ENCODE peak calls at places on chromosomes 5 and 9, in ten cellular contexts. Q is endothelial cell of umbilical vein, F is SJCRH30, T is substantia nigra, Z is astrocyte, M is heart right ventricle, P is mesendoderm, I is brain microvascular endothelial cell, S is left ventricle myocardium inferior, G is dorsolateral prefrontal cortex. N is an unnamed sample.

GRCh38 chr9:89635007-89635742 is 30.4 kb downstream of the GADD45G start:
- DNase-seq in S (no peak), T (no peak), P (no peak), M (no peak), Q (no peak), I (peak; percentile 11), G (no peak), Z (peak; percentile 88), F (no peak), N (no peak)

GRCh38 chr9:82726404-82727276 is 336.3 kb downstream of the RASEF start:
- DNase-seq in G (no peak), I (no peak), Z (no peak), F (no peak), Q (no peak), S (no peak), T (no peak), P (no peak), M (no peak), N (no peak)

GRCh38 chr5:142671801-142672200 is 14.1 kb downstream of the FGF1 start:
- DNase-seq in Q (no peak), F (no peak), I (peak; percentile 61), P (no peak), S (no peak), T (no peak), Z (peak; percentile 88), M (no peak), G (no peak), N (no peak)

GRCh38 chr5:52778784-52779183 is 8.9 kb upstream of the ITGA1 start:
- DNase-seq in S (no peak), T (no peak), G (no peak), Q (no peak), M (no peak), I (no peak), F (no peak), Z (no peak), P (no peak), N (no peak)

GRCh38 chr5:63563008-63563917 is 399.0 kb downstream of the HTR1A start:
- DNase-seq in Q (no peak), P (no peak), S (no peak), M (no peak), Z (no peak), F (no peak), G (no peak), T (no peak), I (no peak), N (no peak)

GRCh38 chr5:126852104-126852531 is 75.2 kb downstream of the LMNB1 start:
- DNase-seq in M (no peak), G (no peak), S (no peak), Q (peak; percentile 62), I (no peak), P (no peak), F (no peak), Z (no peak), T (no peak), N (no peak)

GRCh38 chr9:127424669-127424986 is 446 bp downstream of the ZNF79 start:
- DNase-seq in S (no peak), G (peak; percentile 30), F (no peak), Q (no peak), I (no peak), P (no peak), T (no peak), M (no peak), Z (no peak), N (no peak)

GRCh38 chr5:59596586-59597348 is 296.8 kb downstream of the PDE4D start:
- DNase-seq in M (no peak), I (no peak), F (no peak), S (no peak), Q (peak; percentile 57), G (no peak), T (no peak), Z (peak; percentile 51), P (no peak), N (no peak)

GRCh38 chr9:135827301-135827700 is 80.0 kb downstream of the CAMSAP1 start:
- DNase-seq in Z (no peak), S (no peak), P (no peak), G (no peak), M (no peak), Q (no peak), I (no peak), F (no peak), T (no peak), N (no peak)

GRCh38 chr9:135826188-135826545 is 81.2 kb downstream of the CAMSAP1 start:
- DNase-seq in P (no peak), Z (no peak), I (no peak), M (no peak), S (no peak), Q (no peak), F (no peak), G (no peak), T (no peak), N (no peak)

GRCh38 chr9:135828656-135829055 is 78.7 kb downstream of the CAMSAP1 start:
- DNase-seq in S (no peak), I (no peak), G (no peak), Q (no peak), F (no peak), Z (no peak), T (no peak), M (no peak), P (no peak), N (no peak)

GRCh38 chr9:135825435-135826187 is 81.7 kb downstream of the CAMSAP1 start:
- DNase-seq in Q (no peak), Z (no peak), M (no peak), T (no peak), I (no peak), P (no peak), G (no peak), F (no peak), S (no peak), N (no peak)

GRCh38 chr9:135827866-135828580 is 79.3 kb downstream of the CAMSAP1 start:
- DNase-seq in Q (no peak), T (no peak), M (no peak), P (no peak), I (no peak), S (no peak), G (no peak), Z (no peak), F (no peak), N (no peak)
- H3K27ac ChIP-seq in Q (no peak overlapping the region), T (no peak overlapping the region), M (no peak overlapping the region), P (no peak overlapping the region), I (no peak overlapping the region), S (no peak overlapping the region), G (no peak overlapping the region), Z (no peak overlapping the region), F (no peak overlapping the region), N (no peak overlapping the region)

GRCh38 chr5:1478333-1478732 is 33.1 kb upstream of the SLC6A3 start:
- DNase-seq in M (no peak), F (no peak), Z (no peak), T (no peak), P (no peak), Q (no peak), S (peak; percentile 7), G (no peak), I (no peak), N (no peak)

GRCh38 chr5:1480806-1481205 is 35.6 kb upstream of the SLC6A3 start:
- DNase-seq in S (no peak), M (no peak), G (no peak), Z (no peak), P (no peak), I (no peak), F (no peak), T (no peak), Q (no peak), N (no peak)

GRCh38 chr5:1480217-1480616 is 35.0 kb upstream of the SLC6A3 start:
- DNase-seq in T (peak; percentile 25), Q (no peak), S (peak; percentile 63), Z (no peak), F (no peak), G (peak; percentile 48), P (no peak), I (no peak), M (peak; percentile 48), N (no peak)

GRCh38 chr5:1479066-1479465 is 33.8 kb upstream of the SLC6A3 start:
- DNase-seq in Z (no peak), F (no peak), Q (no peak), T (no peak), S (no peak), I (no peak), M (no peak), P (no peak), G (no peak), N (no peak)

DNA sequence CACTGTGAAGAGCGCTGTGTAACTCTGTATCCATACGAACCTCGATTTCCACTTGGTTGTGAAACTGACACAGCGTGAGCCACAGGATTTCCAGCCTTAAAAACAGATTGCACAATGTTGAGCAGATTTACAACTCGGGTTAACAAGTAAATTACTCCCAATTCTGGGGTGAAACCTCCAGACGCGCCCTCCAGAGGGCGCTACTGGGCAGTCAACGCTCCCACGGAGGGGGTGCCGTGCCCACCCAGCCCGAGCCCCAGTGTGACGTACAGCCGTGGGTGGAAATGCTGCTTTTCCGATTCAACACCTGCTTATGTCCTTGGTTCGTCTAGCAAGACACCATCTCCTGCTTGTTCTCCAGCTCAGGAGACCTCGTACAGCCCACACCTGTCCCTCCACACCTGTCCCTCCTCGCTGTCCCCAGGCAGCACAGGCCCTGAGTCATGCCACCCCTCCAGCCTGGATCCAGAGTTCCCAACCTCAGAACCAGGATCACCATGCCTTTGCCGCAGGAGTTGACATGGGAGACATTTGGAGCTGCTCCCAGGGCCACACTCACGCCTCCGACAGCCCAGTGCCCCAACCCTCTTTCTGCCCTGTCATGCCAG is 34.4 kb upstream of the SLC6A3 start:
- DNase-seq in G (no peak), T (no peak), I (no peak), S (no peak), F (peak; percentile 27), Q (peak; percentile 27), Z (no peak), M (no peak), P (peak; percentile 33), N (no peak)
- H3K27ac ChIP-seq in G (no peak overlapping the region), T (no peak overlapping the region), I (no peak overlapping the region), S (no peak overlapping the region), F (no peak overlapping the region), Q (no peak overlapping the region), Z (no peak overlapping the region), M (no peak overlapping the region), P (no peak overlapping the region), N (no peak overlapping the region)

DNA sequence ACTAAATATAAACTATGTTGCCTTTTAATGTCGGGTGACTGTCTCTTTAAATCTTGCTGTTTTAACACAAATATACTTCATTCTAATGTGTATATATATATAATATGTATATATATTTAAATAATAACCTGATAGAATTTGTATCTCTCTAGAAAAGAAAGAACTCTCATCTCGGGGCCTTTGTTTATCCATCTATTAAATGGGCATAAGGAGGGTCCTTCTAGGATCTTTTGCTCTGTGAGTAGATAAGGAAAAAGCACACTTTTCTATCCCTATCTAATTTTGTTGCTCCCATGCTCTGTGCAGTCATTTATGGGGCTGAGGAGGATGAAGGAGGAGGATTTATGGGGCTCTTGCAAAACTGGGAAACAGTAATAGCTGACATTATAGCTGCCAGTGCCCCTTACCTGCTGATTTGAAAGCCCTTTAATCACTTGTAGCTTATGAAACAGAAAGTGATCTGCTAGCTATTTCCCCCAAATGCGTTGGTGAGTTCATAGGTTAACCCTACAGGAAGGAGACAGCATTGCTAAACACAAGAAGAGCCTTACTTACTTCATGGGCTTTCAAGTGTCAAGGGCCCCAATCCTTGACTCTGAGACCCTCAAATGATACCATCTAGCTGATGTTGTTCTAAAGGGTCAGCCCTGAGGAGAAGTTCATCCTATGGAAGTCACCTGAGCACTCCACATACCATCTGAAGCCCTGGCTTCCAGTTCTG is 5.8 kb upstream of the PPARGC1B start:
- DNase-seq in S (no peak), Z (no peak), T (no peak), M (no peak), Q (no peak), I (no peak), F (no peak), P (no peak), G (no peak), N (no peak)
- H3K27ac ChIP-seq in S (no peak overlapping the region), Z (no peak overlapping the region), T (no peak overlapping the region), M (no peak overlapping the region), Q (no peak overlapping the region), I (no peak overlapping the region), F (no peak overlapping the region), P (no peak overlapping the region), G (no peak overlapping the region), N (no peak overlapping the region)

GRCh38 chr9:4936823-4937222 is 48.2 kb upstream of the JAK2 start:
- DNase-seq in T (no peak), F (no peak), S (no peak), P (no peak), G (no peak), Q (no peak), M (no peak), Z (no peak), I (no peak), N (no peak)

GRCh38 chr9:4934976-4935672 is 49.9 kb upstream of the JAK2 start:
- DNase-seq in T (no peak), P (no peak), G (no peak), Z (peak; percentile 23), M (no peak), S (no peak), Q (peak; percentile 11), I (no peak), F (no peak), N (no peak)

GRCh38 chr9:4937436-4937835 is 47.6 kb upstream of the JAK2 start:
- DNase-seq in M (no peak), P (no peak), Z (no peak), Q (no peak), I (no peak), G (no peak), S (no peak), T (no peak), F (no peak), N (no peak)

GRCh38 chr9:4933861-4934260 is 51.2 kb upstream of the JAK2 start:
- DNase-seq in T (no peak), I (no peak), Q (no peak), F (no peak), Z (no peak), G (no peak), S (no peak), M (no peak), P (no peak), N (no peak)

DNA sequence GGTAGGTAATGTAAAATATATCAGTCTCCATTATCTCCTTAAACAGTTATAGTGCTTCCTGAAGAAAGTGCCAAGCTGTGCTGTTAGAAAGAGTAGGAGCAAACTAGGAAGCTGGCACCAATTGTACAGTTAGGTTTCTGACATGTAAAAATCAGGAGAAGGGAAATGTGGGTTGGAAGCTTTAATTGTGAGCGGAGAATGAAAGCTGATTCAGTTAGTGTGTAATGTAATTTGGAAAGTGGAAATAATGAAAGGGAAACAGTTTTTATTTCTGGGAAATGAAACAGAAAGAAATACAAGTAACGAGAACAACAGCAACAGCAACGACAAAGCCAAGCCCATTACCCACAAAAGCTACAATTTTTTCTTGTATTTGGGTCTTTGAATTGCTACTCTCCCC is 48.8 kb upstream of the JAK2 start:
- DNase-seq in G (no peak), M (no peak), Z (no peak), P (no peak), I (no peak), S (no peak), T (no peak), Q (no peak), F (no peak), N (no peak)
- H3K27ac ChIP-seq in G (no peak overlapping the region), M (peak overlapping the region; percentile 59), Z (no peak overlapping the region), P (no peak overlapping the region), I (no peak overlapping the region), S (peak overlapping the region; percentile 55), T (peak overlapping the region; percentile 13), Q (no peak overlapping the region), F (no peak overlapping the region), N (no peak overlapping the region)